ENCODE peak calls at places on chromosome 20, in five cellular contexts. G, U, W, Z and E are unnamed samples. For H3K36me3, the result is how much of the 10 kb centered on the place peaks cover.

GRCh38 chr20:58399926-58400325 is 10.9 kb downstream of the VAPB start:
- DNase-seq in G (no peak), U (no peak), W (no peak), Z (no peak), E (no peak)

GRCh38 chr20:13262701-13263335 is 41.7 kb downstream of the ISM1 start:
- DNase-seq in G (no peak), U (no peak), W (no peak), Z (no peak), E (no peak)

GRCh38 chr20:1185316-1185741 is 548 bp upstream of the TMEM74B start:
- DNase-seq in G (no peak), U (no peak), W (no peak), Z (no peak), E (peak)

GRCh38 chr20:16106191-16106849 is 466.9 kb downstream of the KIF16B start:
- DNase-seq in G (no peak), U (no peak), W (no peak), Z (peak), E (no peak)

GRCh38 chr20:41228858-41229257 is 88.7 kb downstream of the ZHX3 start:
- DNase-seq in G (peak), U (no peak), W (no peak), Z (no peak), E (no peak)

GRCh38 chr20:52984451-52984810 is 12.3 kb downstream of the TSHZ2 start:
- DNase-seq in G (no peak), U (no peak), W (no peak), Z (no peak), E (no peak)

GRCh38 chr20:10842116-10842515 is 168.3 kb upstream of the JAG1 start:
- DNase-seq in G (no peak), U (no peak), W (no peak), Z (no peak), E (no peak)

GRCh38 chr20:23037017-23037481 is 1.9 kb downstream of the SSTR4 start:
- DNase-seq in G (no peak), U (no peak), W (no peak), Z (no peak), E (no peak)

GRCh38 chr20:32404017-32404416 is 45.9 kb downstream of the ASXL1 start:
- DNase-seq in G (no peak), U (no peak), W (no peak), Z (no peak), E (no peak)

GRCh38 chr20:8756410-8756809 is 312.5 kb upstream of the PLCB4 start:
- DNase-seq in G (peak), U (no peak), W (no peak), Z (peak), E (no peak)

DNA sequence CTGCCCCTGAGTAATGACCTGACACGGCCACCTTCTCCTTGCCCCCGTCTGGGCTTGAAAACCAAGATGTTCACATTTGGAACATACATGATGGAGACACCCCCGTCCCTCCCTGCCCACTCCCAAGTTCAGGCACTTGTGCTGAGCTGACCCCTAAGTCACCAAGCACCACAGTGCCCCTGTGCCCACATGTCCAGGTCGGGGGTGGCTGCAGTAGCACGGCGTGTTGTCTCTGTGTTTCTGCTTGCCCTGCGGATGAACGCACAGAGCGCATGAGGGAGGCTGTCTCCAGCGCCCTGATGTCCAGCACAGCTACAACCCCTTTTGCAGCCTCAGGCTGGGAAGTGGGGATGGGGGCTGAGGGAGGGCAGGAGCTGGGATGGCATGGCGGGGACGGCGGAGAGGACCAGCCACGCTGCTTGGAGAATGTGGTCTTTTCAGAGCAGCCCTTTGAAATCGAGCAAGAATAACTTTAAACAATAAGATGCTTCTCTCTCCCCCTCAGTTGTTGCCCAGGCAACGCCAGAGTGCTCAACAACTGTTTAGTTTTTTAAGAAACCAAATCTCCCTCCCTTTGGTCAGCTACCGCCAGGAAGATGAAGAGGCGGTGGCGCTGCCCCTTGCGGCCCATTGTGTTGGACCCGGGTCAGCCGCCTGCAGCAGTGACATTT is 33.2 kb upstream of the CDH22 start:
- DNase-seq in G (no peak), U (no peak), W (no peak), Z (peak), E (no peak)
- H3K4me3 ChIP-seq in G (no peak), U (no peak), W (no peak), Z (no peak), E (no peak)

GRCh38 chr20:37749185-37749584 is 55.4 kb downstream of the CTNNBL1 start:
- DNase-seq in G (no peak), U (no peak), W (no peak), Z (no peak), E (no peak)
- H3K36me3 ChIP-seq in G (under half), U (under half), W (under half), Z (under half), E (under half)

DNA sequence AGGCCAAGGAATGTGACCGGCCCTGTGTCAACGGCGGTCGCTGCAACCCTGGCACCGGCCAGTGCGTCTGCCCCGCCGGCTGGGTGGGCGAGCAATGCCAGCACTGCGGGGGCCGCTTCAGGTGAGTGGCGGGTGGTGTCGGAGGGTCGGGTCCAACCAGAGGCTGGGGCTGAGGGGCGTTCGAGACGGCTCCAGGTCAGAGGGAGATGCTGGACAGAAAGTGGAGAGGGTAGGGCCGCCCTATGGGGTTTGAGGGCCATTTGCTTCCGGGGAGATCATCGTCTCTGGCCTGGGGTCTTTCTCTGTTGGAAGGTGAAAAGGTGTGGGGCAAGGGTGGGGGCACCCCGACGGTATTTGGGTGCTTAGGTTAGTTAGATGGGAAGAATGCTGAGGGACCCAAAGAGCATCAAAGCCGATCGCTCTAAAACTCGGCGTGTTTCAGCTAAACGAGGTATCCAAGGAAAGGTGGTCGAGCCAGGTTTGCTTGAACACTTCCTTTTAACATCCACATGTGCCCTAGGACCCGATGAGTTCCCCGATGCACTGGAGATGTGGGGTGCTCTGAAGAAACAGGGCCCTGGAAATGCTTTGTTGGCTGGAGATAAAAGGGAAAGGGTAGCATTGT is 691 bp downstream of the ATRN start:
- DNase-seq in G (no peak), U (no peak), W (no peak), Z (peak), E (no peak)
- H3K27ac ChIP-seq in G (peak), U (peak), W (peak), Z (peak), E (peak)

DNA sequence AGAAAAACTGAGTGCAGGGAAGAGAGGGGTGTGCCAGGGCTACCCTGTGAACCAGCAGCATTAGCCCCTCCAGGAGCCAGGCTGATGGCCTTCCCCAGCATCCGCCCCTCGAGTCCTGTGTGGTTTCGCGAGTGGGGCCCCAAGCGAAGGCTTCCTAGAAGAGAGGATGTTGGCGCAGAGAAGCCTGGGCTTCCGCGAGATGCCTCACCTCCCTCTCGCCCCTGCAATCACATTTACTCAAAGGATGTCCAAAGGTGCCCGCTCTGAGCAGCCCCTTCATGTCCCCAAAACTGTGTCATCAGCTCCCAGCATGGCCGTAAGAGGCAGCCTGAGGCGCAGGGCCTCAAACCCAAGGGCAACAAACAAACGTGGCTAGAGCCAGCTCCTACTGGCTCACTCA is 111.7 kb downstream of the PREX1 start:
- DNase-seq in G (no peak), U (no peak), W (no peak), Z (no peak), E (peak)
- H3K4me3 ChIP-seq in G (no peak), U (no peak), W (no peak), Z (no peak), E (no peak)